ENCODE peak calls at places on chromosomes 2 and 18, in six cellular contexts. One of them, this sample, is unnamed.
A peak's percentile ranks its signal among the peaks of the same experiment; 100 is the strongest.

GRCh38 chr2:161283926-161284325 is 24.3 kb upstream of the PSMD14 start:
- DNase-seq in GM12865: no peak
- DNase-seq in epithelial cell of esophagus: no peak
- DNase-seq in body of pancreas: no peak
- DNase-seq in AG04449: no peak
- DNase-seq in coronary artery: no peak
- DNase-seq in this sample: peak; percentile 67

GRCh38 chr2:45390433-45390832 is 220.6 kb downstream of the SRBD1 start:
- DNase-seq in GM12865: no peak
- DNase-seq in epithelial cell of esophagus: no peak
- DNase-seq in body of pancreas: no peak
- DNase-seq in AG04449: no peak
- DNase-seq in coronary artery: no peak
- DNase-seq in this sample: no peak

GRCh38 chr18:38923136-38923535 is 1357.5 kb upstream of the CELF4 start:
- DNase-seq in GM12865: no peak
- DNase-seq in epithelial cell of esophagus: no peak
- DNase-seq in body of pancreas: no peak
- DNase-seq in AG04449: no peak
- DNase-seq in coronary artery: no peak
- DNase-seq in this sample: no peak

GRCh38 chr18:53698907-53699306 is 525.6 kb downstream of the MBD2 start:
- DNase-seq in GM12865: peak; percentile 21
- DNase-seq in epithelial cell of esophagus: peak; percentile 62
- DNase-seq in body of pancreas: no peak
- DNase-seq in AG04449: peak; percentile 5
- DNase-seq in coronary artery: no peak
- DNase-seq in this sample: peak; percentile 11

GRCh38 chr18:32372381-32373061 is 98.2 kb downstream of the GAREM1 start:
- DNase-seq in GM12865: no peak
- DNase-seq in epithelial cell of esophagus: peak; percentile 99
- DNase-seq in body of pancreas: peak; percentile 96
- DNase-seq in AG04449: no peak
- DNase-seq in coronary artery: no peak
- DNase-seq in this sample: no peak

GRCh38 chr2:187520121-187520624 is 34.1 kb downstream of the TFPI start:
- DNase-seq in GM12865: no peak
- DNase-seq in epithelial cell of esophagus: peak; percentile 23
- DNase-seq in body of pancreas: no peak
- DNase-seq in AG04449: no peak
- DNase-seq in coronary artery: no peak
- DNase-seq in this sample: no peak

GRCh38 chr2:224058048-224058775 is 19.1 kb upstream of the SERPINE2 start:
- DNase-seq in GM12865: no peak
- DNase-seq in epithelial cell of esophagus: no peak
- DNase-seq in body of pancreas: no peak
- DNase-seq in AG04449: no peak
- DNase-seq in coronary artery: no peak
- DNase-seq in this sample: no peak

GRCh38 chr2:219207884-219208740 is 1.5 kb downstream of the ZFAND2B start:
- DNase-seq in GM12865: no peak
- DNase-seq in epithelial cell of esophagus: peak; percentile 54
- DNase-seq in body of pancreas: no peak
- DNase-seq in AG04449: no peak
- DNase-seq in coronary artery: no peak
- DNase-seq in this sample: no peak

GRCh38 chr2:225920621-225921020 is 521.1 kb downstream of the NYAP2 start:
- DNase-seq in GM12865: no peak
- DNase-seq in epithelial cell of esophagus: no peak
- DNase-seq in body of pancreas: no peak
- DNase-seq in AG04449: no peak
- DNase-seq in coronary artery: no peak
- DNase-seq in this sample: peak; percentile 83

GRCh38 chr2:29317077-29317517 is 201.9 kb downstream of the CLIP4 start:
- DNase-seq in GM12865: peak; percentile 87
- DNase-seq in epithelial cell of esophagus: peak; percentile 57
- DNase-seq in body of pancreas: peak; percentile 55
- DNase-seq in AG04449: no peak
- DNase-seq in coronary artery: no peak
- DNase-seq in this sample: peak; percentile 51

GRCh38 chr2:199818754-199819153 is 32.2 kb downstream of the FTCDNL1 start:
- DNase-seq in GM12865: no peak
- DNase-seq in epithelial cell of esophagus: no peak
- DNase-seq in body of pancreas: no peak
- DNase-seq in AG04449: no peak
- DNase-seq in coronary artery: no peak
- DNase-seq in this sample: no peak

GRCh38 chr2:43806719-43807031 is 32.0 kb downstream of the ABCG5 start:
- DNase-seq in GM12865: no peak
- DNase-seq in epithelial cell of esophagus: no peak
- DNase-seq in body of pancreas: no peak
- DNase-seq in AG04449: no peak
- DNase-seq in coronary artery: no peak
- DNase-seq in this sample: no peak

GRCh38 chr2:43802135-43802534 is 28.3 kb downstream of the DYNC2LI1 start:
- DNase-seq in GM12865: no peak
- DNase-seq in epithelial cell of esophagus: peak; percentile 3
- DNase-seq in body of pancreas: no peak
- DNase-seq in AG04449: no peak
- DNase-seq in coronary artery: no peak
- DNase-seq in this sample: no peak

GRCh38 chr2:43800894-43801293 is 27.1 kb downstream of the DYNC2LI1 start:
- DNase-seq in GM12865: no peak
- DNase-seq in epithelial cell of esophagus: no peak
- DNase-seq in body of pancreas: no peak
- DNase-seq in AG04449: no peak
- DNase-seq in coronary artery: no peak
- DNase-seq in this sample: no peak

GRCh38 chr2:43798300-43798699 is 24.5 kb downstream of the DYNC2LI1 start:
- DNase-seq in GM12865: no peak
- DNase-seq in epithelial cell of esophagus: no peak
- DNase-seq in body of pancreas: no peak
- DNase-seq in AG04449: no peak
- DNase-seq in coronary artery: no peak
- DNase-seq in this sample: no peak

GRCh38 chr2:43803113-43803512 is 29.3 kb downstream of the DYNC2LI1 start:
- DNase-seq in GM12865: no peak
- DNase-seq in epithelial cell of esophagus: peak; percentile 41
- DNase-seq in body of pancreas: no peak
- DNase-seq in AG04449: no peak
- DNase-seq in coronary artery: no peak
- DNase-seq in this sample: no peak
- TF ChIP-seq CTCF in GM12865: no peak
- TF ChIP-seq CTCF in epithelial cell of esophagus: no peak
- TF ChIP-seq CTCF in body of pancreas: no peak
- TF ChIP-seq CTCF in AG04449: no peak
- TF ChIP-seq CTCF in coronary artery: no peak
- TF ChIP-seq CTCF in this sample: no peak

GRCh38 chr2:148553332-148553887 is 91.1 kb upstream of the EPC2 start:
- DNase-seq in GM12865: peak; percentile 29
- DNase-seq in epithelial cell of esophagus: no peak
- DNase-seq in body of pancreas: no peak
- DNase-seq in AG04449: no peak
- DNase-seq in coronary artery: no peak
- DNase-seq in this sample: no peak
- H3K4me3 ChIP-seq in GM12865: peak overlapping the region; percentile 57
- H3K4me3 ChIP-seq in epithelial cell of esophagus: no peak overlapping the region
- H3K4me3 ChIP-seq in body of pancreas: no peak overlapping the region
- H3K4me3 ChIP-seq in AG04449: peak overlapping the region; percentile 21
- H3K4me3 ChIP-seq in coronary artery: peak overlapping the region; percentile 60
- H3K4me3 ChIP-seq in this sample: no peak overlapping the region

DNA sequence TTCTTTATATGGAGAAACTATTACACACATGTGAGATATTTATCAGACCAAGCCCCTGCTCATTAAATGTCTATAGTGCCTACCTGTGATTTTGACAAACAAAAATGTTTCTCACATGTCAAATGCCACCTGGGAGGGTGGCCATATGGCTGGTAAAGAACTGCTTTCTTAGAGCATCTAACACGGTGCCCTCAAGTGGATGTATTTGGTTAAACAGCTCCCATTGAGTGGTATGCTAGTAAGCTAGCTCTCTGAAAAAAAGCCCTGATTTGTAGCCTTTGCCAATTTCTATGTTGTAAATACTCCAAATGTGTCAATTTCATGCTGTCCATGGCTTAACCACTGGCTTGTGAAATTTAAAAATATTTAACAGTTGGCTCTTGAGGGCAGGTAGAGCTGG is 94.6 kb downstream of the PMAIP1 start:
- DNase-seq in GM12865: peak; percentile 56
- DNase-seq in epithelial cell of esophagus: peak; percentile 19
- DNase-seq in body of pancreas: no peak
- DNase-seq in AG04449: no peak
- DNase-seq in coronary artery: no peak
- DNase-seq in this sample: no peak
- TF ChIP-seq CTCF in GM12865: peak; percentile 17
- TF ChIP-seq CTCF in epithelial cell of esophagus: peak; percentile 26
- TF ChIP-seq CTCF in body of pancreas: no peak
- TF ChIP-seq CTCF in AG04449: peak; percentile 13
- TF ChIP-seq CTCF in coronary artery: no peak
- TF ChIP-seq CTCF in this sample: peak; percentile 37

DNA sequence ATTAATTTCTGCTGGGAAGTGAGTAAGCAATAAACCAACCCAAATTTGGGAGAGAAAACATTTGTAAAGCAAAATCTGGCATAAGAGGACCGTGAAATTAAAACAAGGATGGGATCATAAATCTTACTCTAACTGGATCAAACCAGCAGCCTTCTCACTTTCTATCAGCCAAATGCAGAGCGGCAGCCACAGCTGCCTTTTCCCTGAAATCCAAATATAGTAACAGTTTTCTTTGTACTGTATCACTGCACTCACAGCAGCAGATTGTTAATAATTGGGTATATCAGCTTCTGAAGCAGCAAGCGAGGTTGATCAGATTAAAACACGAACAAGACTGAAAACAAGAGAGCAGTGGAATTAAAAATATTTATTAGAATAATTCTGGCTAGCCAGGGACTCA is 245.2 kb upstream of the REG3G start:
- DNase-seq in GM12865: no peak
- DNase-seq in epithelial cell of esophagus: no peak
- DNase-seq in body of pancreas: no peak
- DNase-seq in AG04449: no peak
- DNase-seq in coronary artery: no peak
- DNase-seq in this sample: no peak
- H3K4me3 ChIP-seq in GM12865: no peak overlapping the region
- H3K4me3 ChIP-seq in epithelial cell of esophagus: no peak overlapping the region
- H3K4me3 ChIP-seq in body of pancreas: no peak overlapping the region
- H3K4me3 ChIP-seq in AG04449: no peak overlapping the region
- H3K4me3 ChIP-seq in coronary artery: peak overlapping the region; percentile 17
- H3K4me3 ChIP-seq in this sample: peak overlapping the region; percentile 19

DNA sequence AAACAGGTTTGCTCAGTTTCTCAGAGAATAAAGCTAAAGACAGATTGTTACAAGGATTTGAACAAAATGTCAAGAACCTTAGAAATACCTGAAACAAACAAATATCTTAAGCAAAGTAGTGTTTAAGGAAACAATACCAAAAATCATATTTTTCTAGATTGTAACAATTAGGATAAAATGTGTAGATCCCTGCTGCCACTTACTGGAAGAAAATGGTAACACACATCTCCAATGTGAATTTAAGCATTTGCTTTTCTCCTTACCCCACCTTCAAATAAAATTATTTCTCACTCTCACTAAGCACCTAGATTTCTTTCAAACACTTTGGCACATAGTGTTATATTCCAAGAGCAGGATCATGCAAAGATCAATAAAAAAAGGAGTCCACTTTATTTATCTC is 34.9 kb downstream of the SUCLG1 start:
- DNase-seq in GM12865: no peak
- DNase-seq in epithelial cell of esophagus: peak; percentile 25
- DNase-seq in body of pancreas: no peak
- DNase-seq in AG04449: no peak
- DNase-seq in coronary artery: no peak
- DNase-seq in this sample: no peak
- TF ChIP-seq CTCF in GM12865: peak; percentile 26
- TF ChIP-seq CTCF in epithelial cell of esophagus: peak; percentile 36
- TF ChIP-seq CTCF in body of pancreas: peak; percentile 23
- TF ChIP-seq CTCF in AG04449: peak; percentile 40
- TF ChIP-seq CTCF in coronary artery: no peak
- TF ChIP-seq CTCF in this sample: peak; percentile 48

GRCh38 chr2:62884086-62884485 is 166.5 kb upstream of the OTX1 start:
- DNase-seq in GM12865: no peak
- DNase-seq in epithelial cell of esophagus: no peak
- DNase-seq in body of pancreas: no peak
- DNase-seq in AG04449: no peak
- DNase-seq in coronary artery: no peak
- DNase-seq in this sample: no peak

GRCh38 chr2:62883629-62884028 is 167.0 kb upstream of the OTX1 start:
- DNase-seq in GM12865: no peak
- DNase-seq in epithelial cell of esophagus: no peak
- DNase-seq in body of pancreas: no peak
- DNase-seq in AG04449: no peak
- DNase-seq in coronary artery: no peak
- DNase-seq in this sample: no peak

GRCh38 chr2:62884514-62884913 is 166.1 kb upstream of the OTX1 start:
- DNase-seq in GM12865: no peak
- DNase-seq in epithelial cell of esophagus: no peak
- DNase-seq in body of pancreas: no peak
- DNase-seq in AG04449: no peak
- DNase-seq in coronary artery: no peak
- DNase-seq in this sample: no peak

DNA sequence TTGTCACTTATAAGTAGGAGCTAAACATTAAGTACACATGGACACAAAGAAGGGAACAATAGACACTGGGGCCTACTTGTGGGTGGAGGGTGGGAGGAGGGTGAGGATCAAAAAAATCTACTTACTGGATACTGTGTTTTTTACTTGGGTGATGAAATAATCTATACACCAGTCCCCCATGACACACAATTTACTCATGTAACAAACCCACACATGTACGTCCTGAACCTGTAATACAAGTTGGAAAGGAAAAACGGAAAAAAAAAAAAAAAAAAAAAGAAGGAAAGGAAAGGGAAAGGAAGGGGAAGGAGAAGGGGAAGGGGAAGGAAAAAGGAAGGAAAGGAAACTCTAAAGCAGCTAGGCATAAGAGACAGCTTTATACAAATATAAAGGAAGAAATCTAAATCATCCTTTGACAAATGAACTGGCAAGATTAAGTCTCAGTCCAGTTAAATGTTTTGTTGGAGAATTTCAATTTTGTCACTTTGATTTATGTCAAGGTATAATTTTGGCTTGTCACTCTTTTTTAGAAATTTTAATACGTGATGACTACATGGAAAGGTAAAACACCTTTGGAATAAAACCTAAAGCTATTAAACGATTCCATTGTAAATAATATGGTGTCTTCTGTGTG is 169.4 kb upstream of the OTX1 start:
- DNase-seq in GM12865: no peak
- DNase-seq in epithelial cell of esophagus: peak; percentile 51
- DNase-seq in body of pancreas: no peak
- DNase-seq in AG04449: no peak
- DNase-seq in coronary artery: no peak
- DNase-seq in this sample: no peak
- H3K4me3 ChIP-seq in GM12865: no peak overlapping the region
- H3K4me3 ChIP-seq in epithelial cell of esophagus: no peak overlapping the region
- H3K4me3 ChIP-seq in body of pancreas: no peak overlapping the region
- H3K4me3 ChIP-seq in AG04449: no peak overlapping the region
- H3K4me3 ChIP-seq in coronary artery: no peak overlapping the region
- H3K4me3 ChIP-seq in this sample: no peak overlapping the region

DNA sequence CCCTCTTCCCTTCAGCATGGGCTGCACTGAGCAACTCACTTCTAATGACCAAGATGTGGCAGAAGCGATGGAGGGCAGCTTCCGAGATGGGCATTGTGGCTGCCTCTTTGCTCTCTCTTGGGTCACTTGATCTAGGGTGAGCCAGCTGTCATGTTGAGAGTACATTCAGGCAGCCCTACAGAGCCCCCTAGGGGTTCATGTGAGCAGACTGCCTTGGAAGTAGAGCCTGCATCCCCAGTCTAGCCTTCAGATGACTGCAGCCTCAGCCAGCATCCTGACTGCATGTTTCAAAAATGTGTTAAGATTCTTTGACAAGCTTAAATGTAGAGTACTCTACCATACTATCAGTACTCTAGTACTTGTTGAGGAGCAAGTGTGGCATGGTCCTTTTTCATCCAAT is 143.9 kb downstream of the NCK2 start:
- DNase-seq in GM12865: peak; percentile 51
- DNase-seq in epithelial cell of esophagus: peak; percentile 29
- DNase-seq in body of pancreas: no peak
- DNase-seq in AG04449: no peak
- DNase-seq in coronary artery: peak; percentile 53
- DNase-seq in this sample: no peak
- TF ChIP-seq CTCF in GM12865: peak; percentile 26
- TF ChIP-seq CTCF in epithelial cell of esophagus: no peak
- TF ChIP-seq CTCF in body of pancreas: no peak
- TF ChIP-seq CTCF in AG04449: no peak
- TF ChIP-seq CTCF in coronary artery: no peak
- TF ChIP-seq CTCF in this sample: no peak

This sample was measured in astrocyte of the cerebellum.